ENCODE peak calls at places on chromosomes 11 and 22, in ten cellular contexts. One of them, this sample, is unnamed. For H3K4me1 and H3K36me3, the result is how much of the 10 kb centered on the place peaks cover.

GRCh38 chr22:50193621-50194020 is 7.2 kb upstream of the SELENOO start:
- DNase-seq in left ventricle myocardium inferior: no peak
- DNase-seq in Karpas-422: no peak
- DNase-seq in PC-3: no peak
- DNase-seq in uterus: no peak
- DNase-seq in neuronal stem cell: no peak
- DNase-seq in heart left ventricle: no peak
- DNase-seq in cardiac muscle cell: no peak
- DNase-seq in Caco-2: no peak
- DNase-seq in CD8-positive, alpha-beta T cell: no peak
- DNase-seq in this sample: no peak

GRCh38 chr22:39219071-39220050 is 25.4 kb downstream of the PDGFB start:
- DNase-seq in Caco-2: no peak
- DNase-seq in PC-3: no peak
- DNase-seq in Karpas-422: peak
- DNase-seq in cardiac muscle cell: no peak
- DNase-seq in left ventricle myocardium inferior: no peak
- DNase-seq in uterus: peak
- DNase-seq in CD8-positive, alpha-beta T cell: no peak
- DNase-seq in neuronal stem cell: no peak
- DNase-seq in heart left ventricle: no peak
- DNase-seq in this sample: no peak

GRCh38 chr22:19807914-19808872 is 46.5 kb downstream of the GNB1L start:
- DNase-seq in neuronal stem cell: no peak
- DNase-seq in heart left ventricle: no peak
- DNase-seq in left ventricle myocardium inferior: no peak
- DNase-seq in uterus: peak
- DNase-seq in Caco-2: no peak
- DNase-seq in CD8-positive, alpha-beta T cell: no peak
- DNase-seq in cardiac muscle cell: no peak
- DNase-seq in Karpas-422: no peak
- DNase-seq in PC-3: no peak
- DNase-seq in this sample: no peak

GRCh38 chr11:97574976-97575665 is 1185.3 kb downstream of the JRKL start:
- DNase-seq in PC-3: peak
- DNase-seq in cardiac muscle cell: no peak
- DNase-seq in uterus: no peak
- DNase-seq in left ventricle myocardium inferior: no peak
- DNase-seq in heart left ventricle: no peak
- DNase-seq in Caco-2: no peak
- DNase-seq in CD8-positive, alpha-beta T cell: no peak
- DNase-seq in Karpas-422: no peak
- DNase-seq in neuronal stem cell: no peak
- DNase-seq in this sample: no peak

GRCh38 chr22:23496445-23496833 is 83.7 kb downstream of the IGLL1 start:
- DNase-seq in Karpas-422: no peak
- DNase-seq in uterus: no peak
- DNase-seq in cardiac muscle cell: no peak
- DNase-seq in Caco-2: no peak
- DNase-seq in neuronal stem cell: no peak
- DNase-seq in CD8-positive, alpha-beta T cell: no peak
- DNase-seq in left ventricle myocardium inferior: no peak
- DNase-seq in PC-3: no peak
- DNase-seq in heart left ventricle: no peak
- DNase-seq in this sample: no peak

GRCh38 chr22:49229483-49230193 is 598.0 kb downstream of the BRD1 start:
- DNase-seq in CD8-positive, alpha-beta T cell: no peak
- DNase-seq in Caco-2: no peak
- DNase-seq in uterus: no peak
- DNase-seq in Karpas-422: no peak
- DNase-seq in cardiac muscle cell: no peak
- DNase-seq in neuronal stem cell: no peak
- DNase-seq in heart left ventricle: no peak
- DNase-seq in PC-3: no peak
- DNase-seq in left ventricle myocardium inferior: no peak
- DNase-seq in this sample: no peak

GRCh38 chr11:117768506-117768905 is 28.5 kb downstream of the DSCAML1 start:
- DNase-seq in uterus: no peak
- DNase-seq in left ventricle myocardium inferior: no peak
- DNase-seq in neuronal stem cell: no peak
- DNase-seq in Karpas-422: no peak
- DNase-seq in cardiac muscle cell: no peak
- DNase-seq in Caco-2: no peak
- DNase-seq in heart left ventricle: no peak
- DNase-seq in CD8-positive, alpha-beta T cell: no peak
- DNase-seq in PC-3: no peak
- DNase-seq in this sample: no peak

GRCh38 chr11:41320233-41320993 is 139.0 kb downstream of the LRRC4C start:
- DNase-seq in heart left ventricle: no peak
- DNase-seq in cardiac muscle cell: no peak
- DNase-seq in Caco-2: no peak
- DNase-seq in uterus: no peak
- DNase-seq in CD8-positive, alpha-beta T cell: no peak
- DNase-seq in left ventricle myocardium inferior: no peak
- DNase-seq in neuronal stem cell: no peak
- DNase-seq in Karpas-422: no peak
- DNase-seq in PC-3: no peak
- DNase-seq in this sample: no peak

GRCh38 chr22:35839811-35840739 is 122.4 kb downstream of the APOL5 start:
- DNase-seq in neuronal stem cell: peak
- DNase-seq in Karpas-422: peak
- DNase-seq in cardiac muscle cell: peak
- DNase-seq in Caco-2: peak
- DNase-seq in PC-3: peak
- DNase-seq in heart left ventricle: peak
- DNase-seq in left ventricle myocardium inferior: peak
- DNase-seq in uterus: peak
- DNase-seq in CD8-positive, alpha-beta T cell: no peak
- DNase-seq in this sample: peak

GRCh38 chr11:836274-836673 is 3.5 kb downstream of the CD151 start:
- DNase-seq in Caco-2: no peak
- DNase-seq in neuronal stem cell: no peak
- DNase-seq in cardiac muscle cell: no peak
- DNase-seq in PC-3: no peak
- DNase-seq in CD8-positive, alpha-beta T cell: no peak
- DNase-seq in Karpas-422: no peak
- DNase-seq in heart left ventricle: no peak
- DNase-seq in left ventricle myocardium inferior: no peak
- DNase-seq in uterus: no peak
- DNase-seq in this sample: no peak

GRCh38 chr11:837990-838307 is 4.4 kb downstream of the POLR2L start:
- DNase-seq in Caco-2: no peak
- DNase-seq in neuronal stem cell: no peak
- DNase-seq in uterus: no peak
- DNase-seq in cardiac muscle cell: no peak
- DNase-seq in Karpas-422: no peak
- DNase-seq in left ventricle myocardium inferior: no peak
- DNase-seq in heart left ventricle: no peak
- DNase-seq in CD8-positive, alpha-beta T cell: no peak
- DNase-seq in PC-3: no peak
- DNase-seq in this sample: no peak

GRCh38 chr11:836700-837099 is 3.9 kb downstream of the CD151 start:
- DNase-seq in left ventricle myocardium inferior: no peak
- DNase-seq in CD8-positive, alpha-beta T cell: no peak
- DNase-seq in uterus: no peak
- DNase-seq in Karpas-422: no peak
- DNase-seq in heart left ventricle: no peak
- DNase-seq in Caco-2: no peak
- DNase-seq in neuronal stem cell: no peak
- DNase-seq in cardiac muscle cell: no peak
- DNase-seq in PC-3: no peak
- DNase-seq in this sample: no peak

GRCh38 chr11:838441-839279 is 3.7 kb downstream of the POLR2L start:
- DNase-seq in neuronal stem cell: no peak
- DNase-seq in cardiac muscle cell: peak
- DNase-seq in uterus: no peak
- DNase-seq in left ventricle myocardium inferior: no peak
- DNase-seq in heart left ventricle: no peak
- DNase-seq in Karpas-422: no peak
- DNase-seq in CD8-positive, alpha-beta T cell: no peak
- DNase-seq in PC-3: no peak
- DNase-seq in Caco-2: peak
- DNase-seq in this sample: no peak

GRCh38 chr11:837189-837989 is 4.6 kb downstream of the CD151 start:
- DNase-seq in neuronal stem cell: no peak
- DNase-seq in CD8-positive, alpha-beta T cell: no peak
- DNase-seq in PC-3: no peak
- DNase-seq in cardiac muscle cell: no peak
- DNase-seq in uterus: no peak
- DNase-seq in left ventricle myocardium inferior: no peak
- DNase-seq in Caco-2: no peak
- DNase-seq in Karpas-422: no peak
- DNase-seq in heart left ventricle: no peak
- DNase-seq in this sample: no peak
- H3K4me1 ChIP-seq in neuronal stem cell: under half
- H3K4me1 ChIP-seq in CD8-positive, alpha-beta T cell: under half
- H3K4me1 ChIP-seq in PC-3: under half
- H3K4me1 ChIP-seq in cardiac muscle cell: under half
- H3K4me1 ChIP-seq in uterus: under half
- H3K4me1 ChIP-seq in left ventricle myocardium inferior: half or more
- H3K4me1 ChIP-seq in Caco-2: under half
- H3K4me1 ChIP-seq in Karpas-422: under half
- H3K4me1 ChIP-seq in heart left ventricle: half or more
- H3K4me1 ChIP-seq in this sample: under half

GRCh38 chr22:42013385-42013784 is 14.8 kb downstream of the WBP2NL start:
- DNase-seq in heart left ventricle: no peak
- DNase-seq in uterus: no peak
- DNase-seq in PC-3: no peak
- DNase-seq in neuronal stem cell: no peak
- DNase-seq in CD8-positive, alpha-beta T cell: no peak
- DNase-seq in left ventricle myocardium inferior: no peak
- DNase-seq in cardiac muscle cell: no peak
- DNase-seq in Karpas-422: no peak
- DNase-seq in Caco-2: no peak
- DNase-seq in this sample: no peak
- H3K36me3 ChIP-seq in heart left ventricle: under half
- H3K36me3 ChIP-seq in uterus: under half
- H3K36me3 ChIP-seq in PC-3: under half
- H3K36me3 ChIP-seq in neuronal stem cell: under half
- H3K36me3 ChIP-seq in CD8-positive, alpha-beta T cell: under half
- H3K36me3 ChIP-seq in left ventricle myocardium inferior: under half
- H3K36me3 ChIP-seq in cardiac muscle cell: under half
- H3K36me3 ChIP-seq in Karpas-422: under half
- H3K36me3 ChIP-seq in Caco-2: under half
- H3K36me3 ChIP-seq in this sample: under half

GRCh38 chr11:65557280-65558001 is 718 bp downstream of the LTBP3 start:
- DNase-seq in Caco-2: no peak
- DNase-seq in neuronal stem cell: no peak
- DNase-seq in cardiac muscle cell: no peak
- DNase-seq in left ventricle myocardium inferior: no peak
- DNase-seq in Karpas-422: no peak
- DNase-seq in CD8-positive, alpha-beta T cell: no peak
- DNase-seq in heart left ventricle: peak
- DNase-seq in PC-3: no peak
- DNase-seq in uterus: peak
- DNase-seq in this sample: no peak
- H3K4me1 ChIP-seq in Caco-2: half or more
- H3K4me1 ChIP-seq in neuronal stem cell: under half
- H3K4me1 ChIP-seq in cardiac muscle cell: under half
- H3K4me1 ChIP-seq in left ventricle myocardium inferior: half or more
- H3K4me1 ChIP-seq in Karpas-422: under half
- H3K4me1 ChIP-seq in CD8-positive, alpha-beta T cell: half or more
- H3K4me1 ChIP-seq in heart left ventricle: under half
- H3K4me1 ChIP-seq in PC-3: half or more
- H3K4me1 ChIP-seq in uterus: under half
- H3K4me1 ChIP-seq in this sample: under half

GRCh38 chr11:6453152-6453551 is 12.4 kb upstream of the HPX start:
- DNase-seq in uterus: no peak
- DNase-seq in neuronal stem cell: no peak
- DNase-seq in left ventricle myocardium inferior: no peak
- DNase-seq in PC-3: no peak
- DNase-seq in CD8-positive, alpha-beta T cell: no peak
- DNase-seq in Karpas-422: no peak
- DNase-seq in heart left ventricle: no peak
- DNase-seq in cardiac muscle cell: no peak
- DNase-seq in Caco-2: no peak
- DNase-seq in this sample: no peak
- H3K36me3 ChIP-seq in uterus: under half
- H3K36me3 ChIP-seq in neuronal stem cell: under half
- H3K36me3 ChIP-seq in left ventricle myocardium inferior: half or more
- H3K36me3 ChIP-seq in PC-3: under half
- H3K36me3 ChIP-seq in CD8-positive, alpha-beta T cell: under half
- H3K36me3 ChIP-seq in Karpas-422: under half
- H3K36me3 ChIP-seq in heart left ventricle: under half
- H3K36me3 ChIP-seq in cardiac muscle cell: under half
- H3K36me3 ChIP-seq in Caco-2: under half
- H3K36me3 ChIP-seq in this sample: under half

DNA sequence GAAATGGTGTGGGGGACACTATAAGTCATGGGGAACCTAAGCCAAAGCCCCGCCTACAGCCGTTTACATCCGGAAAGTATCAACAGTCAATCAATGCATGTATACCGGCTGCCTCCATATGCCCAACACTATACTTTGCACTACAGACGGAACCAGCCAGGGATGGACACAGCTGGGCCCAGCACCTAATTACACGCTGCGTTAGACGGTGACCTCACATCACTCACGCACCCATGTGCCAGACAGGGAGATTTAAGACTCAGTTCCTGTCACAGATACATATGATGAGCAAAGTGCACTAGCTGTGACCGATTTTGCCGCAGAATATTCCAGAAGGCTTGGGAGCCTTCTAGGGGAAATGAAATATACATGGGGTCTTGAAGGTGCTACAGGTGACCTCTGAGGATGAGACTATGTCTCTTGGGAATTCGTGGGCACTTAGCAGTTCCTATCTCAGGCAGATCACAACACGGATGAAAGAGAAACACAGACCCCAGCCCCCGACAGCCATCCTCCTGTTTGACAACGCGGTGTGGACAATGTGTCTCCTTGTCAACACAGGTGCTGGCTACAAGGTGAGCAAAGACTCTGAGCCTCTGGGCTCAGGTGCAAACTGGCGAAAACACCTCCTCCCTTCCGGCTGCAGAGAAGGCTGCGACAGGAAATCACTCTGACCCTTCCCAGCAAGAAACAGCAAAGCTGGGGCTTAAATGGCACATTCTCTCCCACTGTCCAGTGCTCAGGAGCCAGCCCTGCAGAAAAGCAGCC is 8.0 kb downstream of the AHNAK start:
- DNase-seq in Caco-2: no peak
- DNase-seq in neuronal stem cell: no peak
- DNase-seq in PC-3: no peak
- DNase-seq in left ventricle myocardium inferior: no peak
- DNase-seq in uterus: no peak
- DNase-seq in heart left ventricle: no peak
- DNase-seq in CD8-positive, alpha-beta T cell: no peak
- DNase-seq in cardiac muscle cell: no peak
- DNase-seq in Karpas-422: peak
- DNase-seq in this sample: no peak
- H3K4me1 ChIP-seq in Caco-2: under half
- H3K4me1 ChIP-seq in neuronal stem cell: under half
- H3K4me1 ChIP-seq in PC-3: half or more
- H3K4me1 ChIP-seq in left ventricle myocardium inferior: half or more
- H3K4me1 ChIP-seq in uterus: under half
- H3K4me1 ChIP-seq in heart left ventricle: half or more
- H3K4me1 ChIP-seq in CD8-positive, alpha-beta T cell: half or more
- H3K4me1 ChIP-seq in cardiac muscle cell: under half
- H3K4me1 ChIP-seq in Karpas-422: under half
- H3K4me1 ChIP-seq in this sample: half or more